ENCODE peak calls at places on chromosomes 2 and 18, in seven cellular contexts. One of them, this sample, is unnamed.

GRCh38 chr2:38438536-38439225 is 61.6 kb upstream of the ATL2 start:
- DNase-seq in H1: no peak
- DNase-seq in kidney: no peak
- DNase-seq in NT2/D1: no peak
- DNase-seq in astrocyte: no peak
- DNase-seq in Karpas-422: no peak
- DNase-seq in GM23248: no peak
- DNase-seq in this sample: no peak

GRCh38 chr2:47357475-47357874 is 45.5 kb upstream of the MSH2 start:
- DNase-seq in astrocyte: peak; percentile 85
- DNase-seq in Karpas-422: no peak
- DNase-seq in NT2/D1: peak; percentile 73
- DNase-seq in H1: no peak
- DNase-seq in GM23248: peak; percentile 82
- DNase-seq in kidney: no peak
- DNase-seq in this sample: peak; percentile 6

GRCh38 chr2:62297642-62298010 is 101.7 kb downstream of the B3GNT2 start:
- DNase-seq in GM23248: no peak
- DNase-seq in kidney: no peak
- DNase-seq in Karpas-422: peak; percentile 52
- DNase-seq in astrocyte: no peak
- DNase-seq in H1: no peak
- DNase-seq in NT2/D1: no peak
- DNase-seq in this sample: no peak

GRCh38 chr2:172090044-172090946 is 5.0 kb downstream of the DLX1 start:
- DNase-seq in GM23248: no peak
- DNase-seq in Karpas-422: no peak
- DNase-seq in NT2/D1: no peak
- DNase-seq in kidney: no peak
- DNase-seq in H1: no peak
- DNase-seq in astrocyte: no peak
- DNase-seq in this sample: no peak

GRCh38 chr18:26335139-26335933 is 109.1 kb downstream of the TAF4B start:
- DNase-seq in astrocyte: no peak
- DNase-seq in Karpas-422: no peak
- DNase-seq in NT2/D1: no peak
- DNase-seq in GM23248: peak; percentile 4
- DNase-seq in H1: no peak
- DNase-seq in kidney: no peak
- DNase-seq in this sample: peak; percentile 73

GRCh38 chr2:112153179-112153490 is 14.9 kb downstream of the FBLN7 start:
- DNase-seq in NT2/D1: no peak
- DNase-seq in H1: no peak
- DNase-seq in GM23248: no peak
- DNase-seq in Karpas-422: no peak
- DNase-seq in astrocyte: peak; percentile 22
- DNase-seq in kidney: no peak
- DNase-seq in this sample: no peak

GRCh38 chr18:21672868-21673267 is 31.7 kb downstream of the ABHD3 start:
- DNase-seq in astrocyte: peak; percentile 56
- DNase-seq in H1: no peak
- DNase-seq in GM23248: peak; percentile 32
- DNase-seq in Karpas-422: no peak
- DNase-seq in kidney: no peak
- DNase-seq in NT2/D1: no peak
- DNase-seq in this sample: no peak

GRCh38 chr2:201831469-201831868 is 25.1 kb downstream of the CDK15 start:
- DNase-seq in H1: no peak
- DNase-seq in NT2/D1: no peak
- DNase-seq in Karpas-422: no peak
- DNase-seq in GM23248: peak; percentile 83
- DNase-seq in kidney: no peak
- DNase-seq in astrocyte: peak; percentile 100
- DNase-seq in this sample: peak; percentile 73

GRCh38 chr2:224183086-224183485 is 144.0 kb upstream of the SERPINE2 start:
- DNase-seq in NT2/D1: no peak
- DNase-seq in kidney: no peak
- DNase-seq in astrocyte: peak; percentile 27
- DNase-seq in Karpas-422: no peak
- DNase-seq in GM23248: no peak
- DNase-seq in H1: no peak
- DNase-seq in this sample: peak; percentile 72

GRCh38 chr2:3738454-3738853 is 35.1 kb downstream of the DCDC2C start:
- DNase-seq in H1: no peak
- DNase-seq in NT2/D1: peak; percentile 43
- DNase-seq in GM23248: peak; percentile 66
- DNase-seq in astrocyte: no peak
- DNase-seq in kidney: no peak
- DNase-seq in Karpas-422: peak; percentile 78
- DNase-seq in this sample: peak; percentile 10

GRCh38 chr2:1366546-1367134 is 46.6 kb upstream of the TPO start:
- DNase-seq in NT2/D1: no peak
- DNase-seq in Karpas-422: no peak
- DNase-seq in H1: no peak
- DNase-seq in GM23248: no peak
- DNase-seq in astrocyte: no peak
- DNase-seq in kidney: peak; percentile 89
- DNase-seq in this sample: no peak

GRCh38 chr2:206160124-206160806 is 570 bp downstream of the EEF1B2 start:
- DNase-seq in NT2/D1: no peak
- DNase-seq in astrocyte: no peak
- DNase-seq in H1: no peak
- DNase-seq in Karpas-422: peak; percentile 43
- DNase-seq in kidney: no peak
- DNase-seq in GM23248: peak; percentile 80
- DNase-seq in this sample: peak; percentile 78

GRCh38 chr2:10524841-10525572 is 76.9 kb upstream of the ODC1 start:
- DNase-seq in GM23248: no peak
- DNase-seq in astrocyte: no peak
- DNase-seq in kidney: peak; percentile 61
- DNase-seq in H1: no peak
- DNase-seq in NT2/D1: no peak
- DNase-seq in Karpas-422: no peak
- DNase-seq in this sample: no peak

GRCh38 chr2:164069542-164069941 is 333.7 kb upstream of the FIGN start:
- DNase-seq in GM23248: no peak
- DNase-seq in H1: no peak
- DNase-seq in astrocyte: no peak
- DNase-seq in Karpas-422: no peak
- DNase-seq in NT2/D1: no peak
- DNase-seq in kidney: no peak
- DNase-seq in this sample: peak; percentile 5

GRCh38 chr2:143218621-143219020 is 89.4 kb downstream of the ARHGAP15 start:
- DNase-seq in NT2/D1: no peak
- DNase-seq in astrocyte: no peak
- DNase-seq in kidney: no peak
- DNase-seq in H1: no peak
- DNase-seq in GM23248: no peak
- DNase-seq in Karpas-422: no peak
- DNase-seq in this sample: no peak

GRCh38 chr2:189506514-189506976 is 65.3 kb downstream of the WDR75 start:
- DNase-seq in Karpas-422: no peak
- DNase-seq in GM23248: no peak
- DNase-seq in astrocyte: peak; percentile 44
- DNase-seq in NT2/D1: no peak
- DNase-seq in H1: no peak
- DNase-seq in kidney: no peak
- DNase-seq in this sample: no peak

GRCh38 chr2:98013407-98014042 is 17.8 kb upstream of the TMEM131 start:
- DNase-seq in Karpas-422: peak; percentile 55
- DNase-seq in H1: no peak
- DNase-seq in kidney: no peak
- DNase-seq in GM23248: peak; percentile 66
- DNase-seq in NT2/D1: no peak
- DNase-seq in astrocyte: peak; percentile 88
- DNase-seq in this sample: peak; percentile 68

DNA sequence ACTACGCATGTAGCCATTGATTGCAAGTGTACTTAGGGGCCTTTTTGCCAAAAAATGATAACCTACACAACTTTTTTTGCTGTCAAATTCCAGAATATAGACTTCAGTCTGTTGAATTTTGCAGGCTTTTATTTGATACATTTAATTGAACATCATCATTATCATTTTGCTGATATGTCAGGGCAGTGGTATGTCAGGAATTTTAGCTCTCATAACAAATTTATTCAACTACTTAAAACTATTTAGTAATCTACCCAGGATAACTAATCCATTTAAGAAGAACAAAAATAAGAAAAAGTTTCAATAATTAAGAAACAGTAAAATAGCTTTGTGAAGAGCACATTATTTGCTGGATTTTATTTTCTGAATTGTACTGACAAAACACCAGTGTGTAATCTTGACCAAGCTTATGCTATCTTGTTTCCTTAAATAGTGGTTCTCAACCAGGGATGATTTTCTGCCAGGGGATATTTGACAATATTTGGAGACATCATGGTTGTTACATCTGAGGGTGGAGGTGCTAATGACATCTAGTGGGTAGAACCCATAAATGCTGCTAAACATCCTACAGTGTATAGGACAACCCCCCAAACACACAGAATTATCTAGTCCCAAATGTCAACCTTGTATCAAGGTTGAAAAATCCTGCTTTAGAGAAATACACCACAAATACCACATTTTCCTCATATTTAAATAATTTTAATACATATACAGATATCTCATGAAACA is 12.1 kb upstream of the TTN start:
- DNase-seq in H1: no peak
- DNase-seq in kidney: no peak
- DNase-seq in NT2/D1: no peak
- DNase-seq in GM23248: peak; percentile 16
- DNase-seq in Karpas-422: peak; percentile 23
- DNase-seq in astrocyte: no peak
- DNase-seq in this sample: no peak
- H3K9ac ChIP-seq in H1: no peak overlapping the region
- H3K9ac ChIP-seq in kidney: no peak overlapping the region
- H3K9ac ChIP-seq in NT2/D1: no peak overlapping the region
- H3K9ac ChIP-seq in GM23248: no peak overlapping the region
- H3K9ac ChIP-seq in Karpas-422: no peak overlapping the region
- H3K9ac ChIP-seq in astrocyte: no peak overlapping the region
- H3K9ac ChIP-seq in this sample: no peak overlapping the region

GRCh38 chr2:39667881-39668276 is 2.2 kb downstream of the TMEM178A start:
- DNase-seq in H1: no peak
- DNase-seq in GM23248: no peak
- DNase-seq in Karpas-422: no peak
- DNase-seq in NT2/D1: no peak
- DNase-seq in astrocyte: no peak
- DNase-seq in kidney: no peak
- DNase-seq in this sample: no peak
- H3K4me3 ChIP-seq in H1: no peak overlapping the region
- H3K4me3 ChIP-seq in GM23248: no peak overlapping the region
- H3K4me3 ChIP-seq in Karpas-422: no peak overlapping the region
- H3K4me3 ChIP-seq in NT2/D1: no peak overlapping the region
- H3K4me3 ChIP-seq in astrocyte: no peak overlapping the region
- H3K4me3 ChIP-seq in kidney: no peak overlapping the region
- H3K4me3 ChIP-seq in this sample: no peak overlapping the region

DNA sequence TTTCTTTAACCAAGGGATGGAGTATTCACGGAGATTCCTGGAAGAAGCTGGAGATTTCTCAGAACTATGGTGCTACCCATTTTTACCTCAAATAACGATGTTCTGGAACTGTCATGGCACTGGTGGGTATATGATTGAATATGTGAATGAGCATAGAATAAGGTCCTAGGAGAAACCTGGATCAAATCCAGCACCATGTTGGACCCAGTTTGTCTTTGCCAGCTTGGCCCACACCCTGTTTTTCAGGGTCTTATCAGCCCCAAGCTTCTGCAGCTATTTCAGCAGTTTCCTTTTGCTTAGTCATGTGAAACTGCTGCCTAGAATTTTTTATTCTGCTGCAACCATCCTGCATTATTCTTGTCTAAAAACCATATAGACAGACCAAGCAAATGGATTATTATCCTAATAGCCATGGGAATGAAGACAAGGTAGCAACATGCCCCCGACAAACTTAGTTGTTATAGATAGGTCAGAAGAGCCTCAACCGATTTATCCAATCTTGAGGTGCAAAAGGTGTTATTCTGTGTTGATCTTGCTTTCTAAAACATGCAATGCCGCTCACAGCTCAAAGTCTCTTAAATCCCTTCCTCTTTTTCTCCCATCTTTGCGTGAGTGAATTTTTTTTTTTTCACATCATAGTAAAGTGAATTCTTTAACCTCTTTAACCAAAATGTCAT is 133.6 kb downstream of the PRPF40A start:
- DNase-seq in H1: no peak
- DNase-seq in kidney: no peak
- DNase-seq in astrocyte: no peak
- DNase-seq in NT2/D1: no peak
- DNase-seq in Karpas-422: no peak
- DNase-seq in GM23248: no peak
- DNase-seq in this sample: no peak
- H3K9me3 ChIP-seq in H1: no peaks in the 10 kb centered on the region
- H3K9me3 ChIP-seq in kidney: no peaks in the 10 kb centered on the region
- H3K9me3 ChIP-seq in astrocyte: no peaks in the 10 kb centered on the region
- H3K9me3 ChIP-seq in NT2/D1: no peaks in the 10 kb centered on the region
- H3K9me3 ChIP-seq in Karpas-422: no peaks in the 10 kb centered on the region
- H3K9me3 ChIP-seq in GM23248: no peaks in the 10 kb centered on the region
- H3K9me3 ChIP-seq in this sample: no peaks in the 10 kb centered on the region

GRCh38 chr2:144452169-144453038 is 67.5 kb downstream of the ZEB2 start:
- DNase-seq in kidney: no peak
- DNase-seq in astrocyte: peak; percentile 54
- DNase-seq in Karpas-422: no peak
- DNase-seq in GM23248: peak; percentile 71
- DNase-seq in NT2/D1: peak; percentile 55
- DNase-seq in H1: no peak
- DNase-seq in this sample: peak; percentile 64
- H3K9ac ChIP-seq in kidney: peak overlapping the region; percentile 66
- H3K9ac ChIP-seq in astrocyte: peak overlapping the region; percentile 76
- H3K9ac ChIP-seq in Karpas-422: no peak overlapping the region
- H3K9ac ChIP-seq in GM23248: peak overlapping the region; percentile 73
- H3K9ac ChIP-seq in NT2/D1: no peak overlapping the region
- H3K9ac ChIP-seq in H1: no peak overlapping the region
- H3K9ac ChIP-seq in this sample: peak overlapping the region; percentile 50

DNA sequence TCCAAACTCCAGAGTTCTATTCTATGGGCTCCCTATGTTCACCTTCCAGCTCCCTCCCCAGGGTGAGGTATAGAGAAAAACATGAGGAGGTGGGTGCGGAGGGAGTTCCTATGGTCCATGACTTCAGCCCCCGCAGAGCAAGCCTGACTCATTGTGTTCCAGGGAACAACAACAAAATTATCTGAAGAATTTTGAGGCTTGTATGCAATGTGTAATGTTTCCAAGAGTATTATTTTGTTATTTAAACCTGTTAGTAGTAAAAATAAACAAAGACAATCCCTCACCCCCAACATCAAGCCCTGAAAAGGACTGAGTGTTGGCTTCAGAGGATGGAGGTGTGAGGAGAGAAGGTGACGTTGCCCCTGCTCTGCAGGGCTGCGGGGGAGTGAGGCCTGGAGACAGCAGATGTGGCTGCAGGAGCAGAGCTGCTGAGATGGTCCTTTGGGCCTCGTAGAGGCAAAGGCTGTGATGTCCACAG is 29.0 kb downstream of the LAMA3 start:
- DNase-seq in kidney: no peak
- DNase-seq in Karpas-422: no peak
- DNase-seq in NT2/D1: no peak
- DNase-seq in GM23248: peak; percentile 88
- DNase-seq in H1: no peak
- DNase-seq in astrocyte: peak; percentile 87
- DNase-seq in this sample: peak; percentile 84
- H3K4me3 ChIP-seq in kidney: no peak overlapping the region
- H3K4me3 ChIP-seq in Karpas-422: no peak overlapping the region
- H3K4me3 ChIP-seq in NT2/D1: no peak overlapping the region
- H3K4me3 ChIP-seq in GM23248: no peak overlapping the region
- H3K4me3 ChIP-seq in H1: no peak overlapping the region
- H3K4me3 ChIP-seq in astrocyte: no peak overlapping the region
- H3K4me3 ChIP-seq in this sample: no peak overlapping the region

This sample was measured in adipocyte.